ENCODE peak calls at places on chromosomes 12 and 14, in five cellular contexts. One of them, this sample, is unnamed.

GRCh38 chr12:64256166-64256800 is 34.2 kb upstream of the KICS2 start:
- DNase-seq in fibroblast of the aortic adventitia: peak
- DNase-seq in retinal pigment epithelial cell: peak
- DNase-seq in hepatocyte: peak
- DNase-seq in fibroblast of pulmonary artery: peak
- DNase-seq in this sample: peak

GRCh38 chr12:88934163-88934747 is 354.0 kb upstream of the KITLG start:
- DNase-seq in fibroblast of the aortic adventitia: peak
- DNase-seq in retinal pigment epithelial cell: peak
- DNase-seq in hepatocyte: peak
- DNase-seq in fibroblast of pulmonary artery: peak
- DNase-seq in this sample: peak

GRCh38 chr12:54126696-54127537 is 61.9 kb downstream of the SMUG1 start:
- DNase-seq in fibroblast of the aortic adventitia: peak
- DNase-seq in retinal pigment epithelial cell: no peak
- DNase-seq in hepatocyte: peak
- DNase-seq in fibroblast of pulmonary artery: no peak
- DNase-seq in this sample: peak

GRCh38 chr14:76237349-76237990 is 85.7 kb downstream of the GPATCH2L start:
- DNase-seq in fibroblast of the aortic adventitia: no peak
- DNase-seq in retinal pigment epithelial cell: no peak
- DNase-seq in hepatocyte: no peak
- DNase-seq in fibroblast of pulmonary artery: no peak
- DNase-seq in this sample: no peak

GRCh38 chr12:130137141-130138018 is 24.9 kb upstream of the FZD10 start:
- DNase-seq in fibroblast of the aortic adventitia: no peak
- DNase-seq in retinal pigment epithelial cell: no peak
- DNase-seq in hepatocyte: no peak
- DNase-seq in fibroblast of pulmonary artery: no peak
- DNase-seq in this sample: no peak

GRCh38 chr14:90058876-90059458 is 2.8 kb upstream of the KCNK13 start:
- DNase-seq in fibroblast of the aortic adventitia: no peak
- DNase-seq in retinal pigment epithelial cell: no peak
- DNase-seq in hepatocyte: no peak
- DNase-seq in fibroblast of pulmonary artery: no peak
- DNase-seq in this sample: no peak

GRCh38 chr12:131321988-131322387 is 368.3 kb downstream of the ADGRD1 start:
- DNase-seq in fibroblast of the aortic adventitia: no peak
- DNase-seq in retinal pigment epithelial cell: no peak
- DNase-seq in hepatocyte: no peak
- DNase-seq in fibroblast of pulmonary artery: no peak
- DNase-seq in this sample: no peak

GRCh38 chr14:94517248-94517640 is 8.0 kb upstream of the SERPINA12 start:
- DNase-seq in fibroblast of the aortic adventitia: no peak
- DNase-seq in retinal pigment epithelial cell: no peak
- DNase-seq in hepatocyte: no peak
- DNase-seq in fibroblast of pulmonary artery: no peak
- DNase-seq in this sample: no peak

GRCh38 chr14:101961011-101961721 is 3.2 kb upstream of the DYNC1H1 start:
- DNase-seq in fibroblast of the aortic adventitia: peak
- DNase-seq in retinal pigment epithelial cell: no peak
- DNase-seq in hepatocyte: peak
- DNase-seq in fibroblast of pulmonary artery: peak
- DNase-seq in this sample: peak

GRCh38 chr12:25957898-25958253 is 606 bp upstream of the RASSF8 start:
- DNase-seq in fibroblast of the aortic adventitia: peak
- DNase-seq in retinal pigment epithelial cell: no peak
- DNase-seq in hepatocyte: no peak
- DNase-seq in fibroblast of pulmonary artery: peak
- DNase-seq in this sample: peak

GRCh38 chr12:68792952-68793351 is 15.0 kb upstream of the MDM2 start:
- DNase-seq in fibroblast of the aortic adventitia: no peak
- DNase-seq in retinal pigment epithelial cell: no peak
- DNase-seq in hepatocyte: no peak
- DNase-seq in fibroblast of pulmonary artery: peak
- DNase-seq in this sample: no peak

GRCh38 chr14:105817971-105818711 is 291.8 kb downstream of the TMEM121 start:
- DNase-seq in fibroblast of the aortic adventitia: no peak
- DNase-seq in retinal pigment epithelial cell: no peak
- DNase-seq in hepatocyte: no peak
- DNase-seq in fibroblast of pulmonary artery: no peak
- DNase-seq in this sample: no peak

GRCh38 chr12:113757223-113758002 is 208.7 kb downstream of the RBM19 start:
- DNase-seq in fibroblast of the aortic adventitia: no peak
- DNase-seq in retinal pigment epithelial cell: no peak
- DNase-seq in hepatocyte: no peak
- DNase-seq in fibroblast of pulmonary artery: no peak
- DNase-seq in this sample: no peak

GRCh38 chr14:60101801-60102200 is 10.1 kb downstream of the PCNX4 start:
- DNase-seq in fibroblast of the aortic adventitia: no peak
- DNase-seq in retinal pigment epithelial cell: no peak
- DNase-seq in hepatocyte: no peak
- DNase-seq in fibroblast of pulmonary artery: peak
- DNase-seq in this sample: peak

GRCh38 chr14:85421166-85421877 is 108.6 kb upstream of the FLRT2 start:
- DNase-seq in fibroblast of the aortic adventitia: peak
- DNase-seq in retinal pigment epithelial cell: peak
- DNase-seq in hepatocyte: peak
- DNase-seq in fibroblast of pulmonary artery: peak
- DNase-seq in this sample: peak

GRCh38 chr12:63129927-63130326 is 21.1 kb downstream of the AVPR1A start:
- DNase-seq in fibroblast of the aortic adventitia: no peak
- DNase-seq in retinal pigment epithelial cell: no peak
- DNase-seq in hepatocyte: no peak
- DNase-seq in fibroblast of pulmonary artery: no peak
- DNase-seq in this sample: no peak

GRCh38 chr14:82710257-82710841 is 1176.7 kb upstream of the SEL1L start:
- DNase-seq in fibroblast of the aortic adventitia: peak
- DNase-seq in retinal pigment epithelial cell: peak
- DNase-seq in hepatocyte: peak
- DNase-seq in fibroblast of pulmonary artery: peak
- DNase-seq in this sample: peak

GRCh38 chr12:92624236-92624635 is 78.6 kb upstream of the PLEKHG7 start:
- DNase-seq in fibroblast of the aortic adventitia: peak
- DNase-seq in retinal pigment epithelial cell: peak
- DNase-seq in hepatocyte: no peak
- DNase-seq in fibroblast of pulmonary artery: peak
- DNase-seq in this sample: peak

GRCh38 chr14:103123128-103123633 is at the start of gene TNFAIP2:
- DNase-seq in fibroblast of the aortic adventitia: peak
- DNase-seq in retinal pigment epithelial cell: no peak
- DNase-seq in hepatocyte: no peak
- DNase-seq in fibroblast of pulmonary artery: no peak
- DNase-seq in this sample: peak

GRCh38 chr12:20440408-20440807 is 72.1 kb downstream of the PDE3A start:
- DNase-seq in fibroblast of the aortic adventitia: no peak
- DNase-seq in retinal pigment epithelial cell: no peak
- DNase-seq in hepatocyte: no peak
- DNase-seq in fibroblast of pulmonary artery: peak
- DNase-seq in this sample: no peak

GRCh38 chr12:79020106-79020505 is 155.5 kb downstream of the SYT1 start:
- DNase-seq in fibroblast of the aortic adventitia: peak
- DNase-seq in retinal pigment epithelial cell: no peak
- DNase-seq in hepatocyte: no peak
- DNase-seq in fibroblast of pulmonary artery: peak
- DNase-seq in this sample: no peak

GRCh38 chr12:76866146-76866545 is 12.7 kb downstream of the CSRP2 start:
- DNase-seq in fibroblast of the aortic adventitia: no peak
- DNase-seq in retinal pigment epithelial cell: no peak
- DNase-seq in hepatocyte: no peak
- DNase-seq in fibroblast of pulmonary artery: no peak
- DNase-seq in this sample: peak

GRCh38 chr12:55789171-55789570 is 28.4 kb downstream of the SARNP start:
- DNase-seq in fibroblast of the aortic adventitia: no peak
- DNase-seq in retinal pigment epithelial cell: no peak
- DNase-seq in hepatocyte: no peak
- DNase-seq in fibroblast of pulmonary artery: no peak
- DNase-seq in this sample: no peak

GRCh38 chr14:92310776-92311375 is 12.1 kb upstream of the SLC24A4 start:
- DNase-seq in fibroblast of the aortic adventitia: no peak
- DNase-seq in retinal pigment epithelial cell: no peak
- DNase-seq in hepatocyte: no peak
- DNase-seq in fibroblast of pulmonary artery: no peak
- DNase-seq in this sample: no peak

GRCh38 chr12:82708507-82708906 is 21.8 kb downstream of the TMTC2 start:
- DNase-seq in fibroblast of the aortic adventitia: no peak
- DNase-seq in retinal pigment epithelial cell: no peak
- DNase-seq in hepatocyte: no peak
- DNase-seq in fibroblast of pulmonary artery: peak
- DNase-seq in this sample: peak

GRCh38 chr12:52582971-52583456 is 9.4 kb upstream of the KRT74 start:
- DNase-seq in fibroblast of the aortic adventitia: peak
- DNase-seq in retinal pigment epithelial cell: peak
- DNase-seq in hepatocyte: peak
- DNase-seq in fibroblast of pulmonary artery: peak
- DNase-seq in this sample: peak

GRCh38 chr12:20264608-20265114 is 103.7 kb upstream of the PDE3A start:
- DNase-seq in fibroblast of the aortic adventitia: peak
- DNase-seq in retinal pigment epithelial cell: no peak
- DNase-seq in hepatocyte: no peak
- DNase-seq in fibroblast of pulmonary artery: no peak
- DNase-seq in this sample: no peak

GRCh38 chr12:66288121-66288520 is 14.2 kb upstream of the HELB start:
- DNase-seq in fibroblast of the aortic adventitia: no peak
- DNase-seq in retinal pigment epithelial cell: no peak
- DNase-seq in hepatocyte: no peak
- DNase-seq in fibroblast of pulmonary artery: no peak
- DNase-seq in this sample: no peak

GRCh38 chr12:32030151-32030550 is 70.9 kb downstream of the RESF1 start:
- DNase-seq in fibroblast of the aortic adventitia: no peak
- DNase-seq in retinal pigment epithelial cell: no peak
- DNase-seq in hepatocyte: no peak
- DNase-seq in fibroblast of pulmonary artery: no peak
- DNase-seq in this sample: no peak

GRCh38 chr14:24095196-24096068 is 1.3 kb downstream of the PCK2 start:
- DNase-seq in fibroblast of the aortic adventitia: peak
- DNase-seq in retinal pigment epithelial cell: no peak
- DNase-seq in hepatocyte: peak
- DNase-seq in fibroblast of pulmonary artery: peak
- DNase-seq in this sample: peak

GRCh38 chr12:13425766-13426165 is 229.2 kb downstream of the EMP1 start:
- DNase-seq in fibroblast of the aortic adventitia: peak
- DNase-seq in retinal pigment epithelial cell: no peak
- DNase-seq in hepatocyte: no peak
- DNase-seq in fibroblast of pulmonary artery: peak
- DNase-seq in this sample: peak

GRCh38 chr12:26566670-26567069 is 266.3 kb downstream of the ITPR2 start:
- DNase-seq in fibroblast of the aortic adventitia: peak
- DNase-seq in retinal pigment epithelial cell: no peak
- DNase-seq in hepatocyte: no peak
- DNase-seq in fibroblast of pulmonary artery: no peak
- DNase-seq in this sample: peak

GRCh38 chr12:126856958-126857357 is 1410.0 kb upstream of the TMEM132C start:
- DNase-seq in fibroblast of the aortic adventitia: no peak
- DNase-seq in retinal pigment epithelial cell: no peak
- DNase-seq in hepatocyte: no peak
- DNase-seq in fibroblast of pulmonary artery: no peak
- DNase-seq in this sample: no peak

DNA sequence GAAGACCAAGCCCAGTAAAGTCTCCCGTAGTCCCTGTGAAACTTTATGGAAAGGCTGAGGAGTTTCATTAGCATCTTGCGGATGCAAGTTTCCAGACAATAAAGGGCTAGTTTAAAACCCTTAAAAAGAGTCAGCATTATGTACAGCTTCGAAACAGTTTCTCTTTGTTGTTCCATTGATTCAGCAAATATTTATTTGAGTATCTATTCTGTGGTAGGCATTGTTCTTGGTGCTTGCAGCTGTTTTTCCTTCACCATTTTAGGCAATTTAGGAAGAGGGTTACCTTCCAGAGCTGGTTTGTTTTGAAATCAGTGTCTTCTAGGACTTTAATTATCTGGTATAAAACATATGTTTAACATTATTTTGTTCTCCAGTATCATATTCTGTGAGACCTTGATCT is 1.5 kb downstream of the SLIRP start:
- DNase-seq in fibroblast of the aortic adventitia: no peak
- DNase-seq in retinal pigment epithelial cell: no peak
- DNase-seq in hepatocyte: no peak
- DNase-seq in fibroblast of pulmonary artery: no peak
- DNase-seq in this sample: no peak
- H3K4me3 ChIP-seq in fibroblast of the aortic adventitia: peak
- H3K4me3 ChIP-seq in retinal pigment epithelial cell: peak
- H3K4me3 ChIP-seq in hepatocyte: peak
- H3K4me3 ChIP-seq in fibroblast of pulmonary artery: peak
- H3K4me3 ChIP-seq in this sample: peak

GRCh38 chr12:6442799-6443198 is 2.0 kb upstream of the CD27 start:
- DNase-seq in fibroblast of the aortic adventitia: no peak
- DNase-seq in retinal pigment epithelial cell: no peak
- DNase-seq in hepatocyte: no peak
- DNase-seq in fibroblast of pulmonary artery: no peak
- DNase-seq in this sample: no peak
- H3K4me3 ChIP-seq in fibroblast of the aortic adventitia: no peak
- H3K4me3 ChIP-seq in retinal pigment epithelial cell: no peak
- H3K4me3 ChIP-seq in hepatocyte: no peak
- H3K4me3 ChIP-seq in fibroblast of pulmonary artery: no peak
- H3K4me3 ChIP-seq in this sample: no peak

GRCh38 chr12:105479710-105480109 is 149.2 kb downstream of the C12orf75 start:
- DNase-seq in fibroblast of the aortic adventitia: no peak
- DNase-seq in retinal pigment epithelial cell: no peak
- DNase-seq in hepatocyte: no peak
- DNase-seq in fibroblast of pulmonary artery: no peak
- DNase-seq in this sample: no peak

GRCh38 chr12:105482976-105483375 is 152.5 kb downstream of the C12orf75 start:
- DNase-seq in fibroblast of the aortic adventitia: no peak
- DNase-seq in retinal pigment epithelial cell: no peak
- DNase-seq in hepatocyte: no peak
- DNase-seq in fibroblast of pulmonary artery: no peak
- DNase-seq in this sample: peak

GRCh38 chr12:105481906-105482305 is 151.4 kb downstream of the C12orf75 start:
- DNase-seq in fibroblast of the aortic adventitia: no peak
- DNase-seq in retinal pigment epithelial cell: peak
- DNase-seq in hepatocyte: no peak
- DNase-seq in fibroblast of pulmonary artery: no peak
- DNase-seq in this sample: peak

GRCh38 chr12:105477873-105478272 is 147.4 kb downstream of the C12orf75 start:
- DNase-seq in fibroblast of the aortic adventitia: no peak
- DNase-seq in retinal pigment epithelial cell: no peak
- DNase-seq in hepatocyte: no peak
- DNase-seq in fibroblast of pulmonary artery: no peak
- DNase-seq in this sample: no peak

DNA sequence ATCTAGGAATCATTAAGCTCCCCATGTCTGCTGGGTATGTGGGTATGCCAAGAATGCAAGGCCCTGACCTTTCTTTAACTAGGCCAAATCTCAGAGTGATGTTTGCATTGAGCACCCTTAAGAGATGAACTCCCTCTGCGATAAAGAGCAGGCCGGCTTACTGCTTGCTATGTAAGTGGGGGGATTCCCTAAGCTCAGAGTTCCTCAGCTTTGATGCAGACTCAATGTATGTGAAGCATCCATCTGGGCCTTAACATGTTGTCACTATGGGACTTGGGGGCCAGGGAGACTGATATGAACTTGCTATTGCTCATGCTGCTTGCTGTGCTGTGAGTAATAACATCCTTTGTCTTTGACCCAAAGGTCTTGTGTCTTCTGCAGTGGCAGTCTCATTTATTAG is 149.7 kb downstream of the C12orf75 start:
- DNase-seq in fibroblast of the aortic adventitia: no peak
- DNase-seq in retinal pigment epithelial cell: peak
- DNase-seq in hepatocyte: no peak
- DNase-seq in fibroblast of pulmonary artery: no peak
- DNase-seq in this sample: peak
- H3K4me3 ChIP-seq in fibroblast of the aortic adventitia: no peak
- H3K4me3 ChIP-seq in retinal pigment epithelial cell: no peak
- H3K4me3 ChIP-seq in hepatocyte: no peak
- H3K4me3 ChIP-seq in fibroblast of pulmonary artery: no peak
- H3K4me3 ChIP-seq in this sample: no peak

GRCh38 chr12:57129311-57130288 is 1.3 kb downstream of the LRP1 start:
- DNase-seq in fibroblast of the aortic adventitia: peak
- DNase-seq in retinal pigment epithelial cell: no peak
- DNase-seq in hepatocyte: no peak
- DNase-seq in fibroblast of pulmonary artery: peak
- DNase-seq in this sample: peak
- H3K4me3 ChIP-seq in fibroblast of the aortic adventitia: peak
- H3K4me3 ChIP-seq in retinal pigment epithelial cell: peak
- H3K4me3 ChIP-seq in hepatocyte: peak
- H3K4me3 ChIP-seq in fibroblast of pulmonary artery: peak
- H3K4me3 ChIP-seq in this sample: peak